ENCODE peak calls at places on chromosome 9, in five cellular contexts. S, K, E, T and D are unnamed samples.

GRCh38 chr9:94791431-94791830 is 64.9 kb downstream of the AOPEP start:
- DNase-seq in T (no peak), E (no peak), K (no peak), S (no peak), D (no peak)

GRCh38 chr9:22008662-22009562 is at the start of gene CDKN2B:
- DNase-seq in S (peak), T (peak), E (peak), K (peak), D (peak)

GRCh38 chr9:125119643-125120286 is 23.6 kb downstream of the SCAI start:
- DNase-seq in K (no peak), E (no peak), S (no peak), T (no peak), D (no peak)

GRCh38 chr9:70061776-70062175 is 18.1 kb downstream of the MAMDC2 start:
- DNase-seq in E (no peak), S (no peak), K (no peak), T (no peak), D (no peak)

GRCh38 chr9:607417-607816 is 234.1 kb upstream of the DMRT1 start:
- DNase-seq in S (no peak), K (no peak), T (no peak), E (no peak), D (no peak)

GRCh38 chr9:122816163-122816867 is 12.1 kb downstream of the PDCL start:
- DNase-seq in T (peak), E (peak), K (peak), S (peak), D (no peak)

GRCh38 chr9:127448112-127448805 is 2.9 kb downstream of the RPL12 start:
- DNase-seq in E (no peak), S (no peak), K (no peak), T (no peak), D (no peak)

GRCh38 chr9:106575903-106576755 is 286.8 kb upstream of the ZNF462 start:
- DNase-seq in K (no peak), E (no peak), S (no peak), T (no peak), D (no peak)

GRCh38 chr9:34072868-34073590 is 24.3 kb upstream of the UBAP2 start:
- DNase-seq in E (no peak), T (peak), S (no peak), K (no peak), D (peak)

GRCh38 chr9:112061152-112061740 is 113.9 kb downstream of the SUSD1 start:
- DNase-seq in K (peak), S (peak), T (peak), E (peak), D (peak)

GRCh38 chr9:30574355-30575151 is 1809.9 kb upstream of the ACO1 start:
- DNase-seq in E (no peak), K (no peak), T (no peak), S (peak), D (no peak)

GRCh38 chr9:117672397-117672796 is 31.8 kb upstream of the TLR4 start:
- DNase-seq in E (no peak), T (peak), S (no peak), K (no peak), D (no peak)

GRCh38 chr9:68678430-68678829 is 26.6 kb upstream of the PIP5K1B start:
- DNase-seq in T (no peak), K (no peak), S (no peak), E (no peak), D (peak)

GRCh38 chr9:125758986-125759811 is 12.0 kb downstream of the PBX3 start:
- DNase-seq in T (no peak), S (peak), K (peak), E (no peak), D (no peak)

GRCh38 chr9:37449877-37450632 is 15.2 kb downstream of the ZBTB5 start:
- DNase-seq in K (no peak), S (no peak), E (no peak), T (no peak), D (no peak)

GRCh38 chr9:88748566-88749238 is 213.7 kb downstream of the NXNL2 start:
- DNase-seq in E (no peak), K (peak), T (peak), S (peak), D (no peak)